ENCODE peak calls at places on chromosomes 5 and 9, in six cellular contexts. T is stomach, E is upper lobe of left lung, C is H1, Z is SK-N-SH, S is sigmoid colon. R is an unnamed sample.

GRCh38 chr5:132830436-132831094 is at the start of gene SHROOM1:
- DNase-seq in T (peak; percentile 80), E (peak; percentile 79), Z (peak; percentile 83), C (no peak), S (no peak), R (no peak)

GRCh38 chr5:110916373-110917049 is 155.0 kb upstream of the TSLP start:
- DNase-seq in C (no peak), T (no peak), E (no peak), S (no peak), Z (no peak), R (no peak)

GRCh38 chr5:58235279-58235678 is 224.6 kb downstream of the PLK2 start:
- DNase-seq in C (no peak), T (no peak), E (peak; percentile 45), Z (no peak), S (no peak), R (peak; percentile 28)

GRCh38 chr5:158979749-158980521 is 119.8 kb downstream of the EBF1 start:
- DNase-seq in C (no peak), S (peak; percentile 76), E (peak; percentile 37), Z (no peak), T (peak; percentile 44), R (no peak)

GRCh38 chr9:128940271-128940921 is 7.0 kb downstream of the DOLK start:
- DNase-seq in Z (peak; percentile 66), T (no peak), E (no peak), C (no peak), S (peak; percentile 56), R (no peak)

GRCh38 chr5:55234171-55234700 is 828 bp upstream of the CCNO start:
- DNase-seq in S (no peak), C (no peak), Z (peak; percentile 44), T (peak; percentile 63), E (no peak), R (no peak)

GRCh38 chr9:89711866-89712265 is 107.1 kb downstream of the GADD45G start:
- DNase-seq in T (no peak), C (no peak), S (no peak), E (no peak), Z (no peak), R (no peak)

GRCh38 chr5:9240431-9240830 is 305.4 kb downstream of the SEMA5A start:
- DNase-seq in Z (no peak), E (no peak), T (no peak), C (no peak), S (no peak), R (no peak)

GRCh38 chr5:90434116-90434714 is 24.7 kb upstream of the CETN3 start:
- DNase-seq in C (peak; percentile 21), S (no peak), E (peak; percentile 62), Z (peak; percentile 25), T (peak; percentile 33), R (no peak)

GRCh38 chr5:95081500-95082355 is 203.2 kb downstream of the MCTP1 start:
- DNase-seq in E (peak; percentile 80), Z (no peak), T (peak; percentile 59), S (peak; percentile 66), C (no peak), R (no peak)

GRCh38 chr5:145829708-145830361 is 5.3 kb downstream of the PRELID2 start:
- DNase-seq in Z (no peak), C (no peak), T (no peak), S (no peak), E (no peak), R (no peak)

GRCh38 chr5:23084815-23085214 is 231.7 kb upstream of the CDH12 start:
- DNase-seq in S (no peak), T (no peak), E (no peak), Z (no peak), C (no peak), R (no peak)

GRCh38 chr5:179858241-179858585 is 404 bp downstream of the MRNIP start:
- DNase-seq in T (peak; percentile 44), Z (peak; percentile 72), S (no peak), C (no peak), E (peak; percentile 47), R (no peak)

GRCh38 chr9:89518466-89519392 is 20.8 kb upstream of the SEMA4D start:
- DNase-seq in E (no peak), T (no peak), S (no peak), C (no peak), Z (no peak), R (no peak)

GRCh38 chr5:120848883-120849282 is 384.8 kb downstream of the PRR16 start:
- DNase-seq in C (no peak), S (no peak), T (no peak), Z (no peak), E (no peak), R (no peak)

GRCh38 chr5:16806691-16807433 is 129.2 kb downstream of the MYO10 start:
- DNase-seq in T (no peak), C (no peak), S (no peak), E (no peak), Z (no peak), R (no peak)

GRCh38 chr9:4905135-4905490 is 80.0 kb upstream of the JAK2 start:
- DNase-seq in Z (no peak), T (no peak), S (no peak), E (no peak), C (no peak), R (no peak)

GRCh38 chr5:81850932-81851331 is 100.0 kb upstream of the SSBP2 start:
- DNase-seq in E (no peak), C (no peak), Z (no peak), S (no peak), T (no peak), R (no peak)

GRCh38 chr9:120066315-120066714 is 513.7 kb downstream of the CDK5RAP2 start:
- DNase-seq in E (no peak), S (no peak), T (no peak), Z (no peak), C (no peak), R (no peak)

GRCh38 chr9:134374301-134375010 is 48.2 kb downstream of the RXRA start:
- DNase-seq in Z (peak; percentile 76), S (peak; percentile 83), E (peak; percentile 84), T (no peak), C (no peak), R (no peak)

GRCh38 chr5:72788851-72789505 is 27.5 kb upstream of the TNPO1 start:
- DNase-seq in S (no peak), E (no peak), T (no peak), Z (no peak), C (no peak), R (no peak)

GRCh38 chr5:94691947-94692346 is 73.5 kb downstream of the SLF1 start:
- DNase-seq in C (no peak), S (no peak), T (no peak), E (no peak), Z (peak; percentile 20), R (no peak)

GRCh38 chr5:110865400-110866094 is 126.7 kb downstream of the SLC25A46 start:
- DNase-seq in Z (peak; percentile 34), C (peak; percentile 25), T (no peak), E (peak; percentile 24), S (no peak), R (no peak)

GRCh38 chr9:91914404-91914803 is 35.6 kb downstream of the ROR2 start:
- DNase-seq in T (no peak), Z (no peak), C (no peak), E (no peak), S (no peak), R (no peak)

GRCh38 chr9:4297795-4298254 is 2.0 kb downstream of the GLIS3 start:
- DNase-seq in S (peak; percentile 88), C (no peak), Z (peak; percentile 74), E (peak; percentile 78), T (peak; percentile 58), R (no peak)

GRCh38 chr9:79672891-79673290 is 101.1 kb downstream of the TLE4 start:
- DNase-seq in T (no peak), E (no peak), C (no peak), S (no peak), Z (no peak), R (no peak)

DNA sequence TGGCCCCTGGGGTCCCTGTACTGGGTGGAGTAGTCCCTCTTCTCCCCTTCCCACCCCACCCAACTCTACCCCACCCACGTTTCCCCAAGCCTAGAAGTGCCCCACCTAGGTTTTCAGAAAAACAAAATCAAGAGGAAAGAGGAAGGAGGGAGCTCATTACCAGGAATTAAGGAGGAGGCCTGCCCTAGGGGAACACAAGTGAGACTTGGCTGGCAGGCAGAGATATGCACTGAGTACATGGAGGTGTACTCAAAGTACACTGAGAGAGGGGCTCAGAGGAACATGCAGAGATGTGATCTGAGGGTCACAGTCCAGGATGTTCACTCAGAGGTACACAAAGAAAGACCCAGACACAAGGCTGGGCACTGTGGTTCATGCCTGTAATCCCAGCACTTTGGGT is 10.2 kb downstream of the AQP3 start:
- DNase-seq in C (no peak), Z (no peak), S (no peak), T (no peak), E (no peak), R (no peak)
- H3K4me3 ChIP-seq in C (no peak overlapping the region), Z (no peak overlapping the region), S (no peak overlapping the region), T (no peak overlapping the region), E (peak overlapping the region; percentile 12), R (no peak overlapping the region)

GRCh38 chr5:173454764-173455598 is 126.8 kb upstream of the STC2 start:
- DNase-seq in S (peak; percentile 84), T (no peak), E (no peak), C (no peak), Z (no peak), R (no peak)
- TF ChIP-seq POLR2AphosphoS5 in S (peak; percentile 17), T (peak; percentile 24), E (peak; percentile 14), C (no peak), Z (peak; percentile 66), R (peak; percentile 44)

DNA sequence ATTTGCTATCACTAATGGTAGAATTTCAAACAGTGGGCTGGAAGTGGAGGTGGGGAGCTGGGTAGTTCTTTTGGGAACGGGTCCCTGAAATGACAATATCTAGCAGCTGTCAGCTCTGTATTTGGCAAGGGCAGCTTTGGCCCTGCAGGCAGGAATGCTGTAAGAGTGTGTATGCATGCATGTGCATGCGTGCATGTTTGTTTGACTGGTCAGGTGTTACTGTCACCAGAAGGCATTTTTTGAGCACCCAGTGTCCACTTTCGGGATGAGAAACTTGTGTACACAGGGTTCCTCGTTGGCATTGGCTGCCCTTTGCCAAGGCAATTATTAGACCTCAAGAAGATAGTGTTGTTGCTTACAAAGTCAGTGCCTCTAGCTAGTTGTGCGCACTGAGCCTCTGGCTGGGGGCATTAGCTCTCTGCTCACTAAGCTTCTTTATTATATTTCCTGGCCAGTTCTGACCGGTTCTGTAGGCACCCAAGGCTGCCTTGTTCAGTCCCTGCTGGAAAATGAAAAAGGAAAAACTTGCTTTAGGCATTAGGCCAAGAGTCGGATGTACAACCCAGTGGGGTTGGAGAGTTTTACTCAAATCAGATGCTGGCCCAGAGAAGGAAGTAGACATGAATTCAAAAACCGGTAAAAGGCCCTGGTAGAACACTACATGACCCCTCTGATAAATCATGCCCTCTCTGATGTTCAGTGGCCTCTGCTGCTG is 2.0 kb downstream of the CYFIP2 start:
- DNase-seq in C (no peak), S (no peak), T (no peak), Z (no peak), E (no peak), R (no peak)
- H3K4me1 ChIP-seq in C (peaks cover 8% of the 10 kb centered on the region), S (peaks cover 13% of the 10 kb centered on the region), T (peaks cover 9% of the 10 kb centered on the region), Z (peaks cover 19% of the 10 kb centered on the region), E (peaks cover 35% of the 10 kb centered on the region), R (no peaks in the 10 kb centered on the region)

DNA sequence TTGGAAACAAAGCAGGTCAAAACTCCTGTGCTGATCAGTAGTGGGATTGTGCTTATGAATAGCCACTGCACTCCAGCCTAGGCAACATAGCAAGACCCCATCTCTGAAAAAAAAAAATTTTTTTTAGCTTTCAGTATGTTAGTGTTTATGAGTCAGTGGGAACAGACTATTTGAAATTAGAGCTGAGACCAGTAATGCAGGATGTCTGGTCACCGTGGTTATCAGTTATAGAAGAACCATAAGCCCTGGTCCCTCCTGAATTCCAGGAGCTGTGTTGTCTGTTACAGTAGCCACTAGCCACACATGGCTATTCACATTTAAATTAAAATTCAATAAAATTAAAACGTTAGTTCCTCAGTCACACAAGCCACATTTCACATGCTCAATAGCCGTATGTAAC is 96.2 kb upstream of the SAP30L start:
- DNase-seq in T (no peak), Z (peak; percentile 23), E (no peak), C (no peak), S (no peak), R (no peak)
- H3K4me3 ChIP-seq in T (no peak overlapping the region), Z (no peak overlapping the region), E (no peak overlapping the region), C (no peak overlapping the region), S (no peak overlapping the region), R (no peak overlapping the region)

R was measured in breast epithelium.